ENCODE peak calls at places on chromosomes 4 and X, in seven cellular contexts. F, I, H, R, M, E and Q are unnamed samples.

GRCh38 chrX:9797961-9798360 is 11.7 kb downstream of the SHROOM2 start:
- DNase-seq in F (no peak), I (no peak), H (no peak), R (no peak), M (no peak), E (no peak), Q (no peak)

GRCh38 chr4:112109455-112110425 is 35.5 kb upstream of the FAM241A start:
- DNase-seq in F (no peak), I (peak; percentile 64), H (no peak), R (no peak), M (peak; percentile 86), E (no peak), Q (no peak)

GRCh38 chr4:186487726-186488125 is 67.6 kb downstream of the MTNR1A start:
- DNase-seq in F (no peak), I (no peak), H (no peak), R (no peak), M (no peak), E (no peak), Q (no peak)

GRCh38 chr4:10063544-10064300 is 42.4 kb upstream of the SLC2A9 start:
- DNase-seq in F (no peak), I (peak; percentile 41), H (no peak), R (no peak), M (peak; percentile 82), E (no peak), Q (peak; percentile 57)

GRCh38 chr4:100782356-100782755 is 264.5 kb upstream of the EMCN start:
- DNase-seq in F (no peak), I (no peak), H (no peak), R (no peak), M (no peak), E (no peak), Q (no peak)

GRCh38 chrX:104113237-104113965 is 1.1 kb downstream of the ZCCHC18 start:
- DNase-seq in F (no peak), I (peak; percentile 71), H (peak; percentile 76), R (peak; percentile 20), M (peak; percentile 52), E (no peak), Q (no peak)

GRCh38 chr4:123443401-123444297 is 47.1 kb downstream of the SPRY1 start:
- DNase-seq in F (no peak), I (no peak), H (peak; percentile 79), R (peak; percentile 19), M (no peak), E (no peak), Q (peak; percentile 73)

GRCh38 chr4:159697322-159698283 is 594.7 kb downstream of the RAPGEF2 start:
- DNase-seq in F (no peak), I (no peak), H (no peak), R (no peak), M (no peak), E (no peak), Q (no peak)

GRCh38 chr4:680931-681645 is 6.7 kb downstream of the MYL5 start:
- DNase-seq in F (peak; percentile 88), I (peak; percentile 58), H (peak; percentile 75), R (no peak), M (no peak), E (peak; percentile 68), Q (peak; percentile 79)